ENCODE peak calls at places on chromosome 10, in five cellular contexts. One of them, this sample, is unnamed.

GRCh38 chr10:26441491-26442214 is 3.5 kb downstream of the APBB1IP start:
- DNase-seq in GM23248: peak; percentile 87
- DNase-seq in endodermal cell: no peak
- DNase-seq in neuronal stem cell: no peak
- DNase-seq in CD8-positive, alpha-beta memory T cell: no peak
- DNase-seq in this sample: no peak

GRCh38 chr10:61323757-61324156 is 129.4 kb downstream of the TMEM26 start:
- DNase-seq in GM23248: no peak
- DNase-seq in endodermal cell: no peak
- DNase-seq in CD8-positive, alpha-beta memory T cell: no peak
- DNase-seq in neuronal stem cell: no peak
- DNase-seq in this sample: no peak

GRCh38 chr10:32948451-32948850 is 9.6 kb downstream of the ITGB1 start:
- DNase-seq in CD8-positive, alpha-beta memory T cell: no peak
- DNase-seq in neuronal stem cell: no peak
- DNase-seq in endodermal cell: no peak
- DNase-seq in GM23248: no peak
- DNase-seq in this sample: no peak

GRCh38 chr10:124742418-124743187 is 1.6 kb downstream of the FAM53B start:
- DNase-seq in GM23248: peak; percentile 64
- DNase-seq in neuronal stem cell: no peak
- DNase-seq in CD8-positive, alpha-beta memory T cell: no peak
- DNase-seq in endodermal cell: peak; percentile 76
- DNase-seq in this sample: no peak

GRCh38 chr10:70584941-70585544 is 17.5 kb downstream of the PRF1 start:
- DNase-seq in neuronal stem cell: peak; percentile 44
- DNase-seq in endodermal cell: peak; percentile 88
- DNase-seq in CD8-positive, alpha-beta memory T cell: no peak
- DNase-seq in GM23248: no peak
- DNase-seq in this sample: no peak

GRCh38 chr10:28879875-28880381 is 202.6 kb downstream of the BAMBI start:
- DNase-seq in GM23248: no peak
- DNase-seq in neuronal stem cell: no peak
- DNase-seq in CD8-positive, alpha-beta memory T cell: no peak
- DNase-seq in endodermal cell: no peak
- DNase-seq in this sample: no peak

GRCh38 chr10:7274293-7274692 is 136.5 kb downstream of the SFMBT2 start:
- DNase-seq in CD8-positive, alpha-beta memory T cell: no peak
- DNase-seq in neuronal stem cell: no peak
- DNase-seq in endodermal cell: no peak
- DNase-seq in GM23248: no peak
- DNase-seq in this sample: no peak

GRCh38 chr10:80540136-80540535 is 2.4 kb downstream of the SH2D4B start:
- DNase-seq in endodermal cell: no peak
- DNase-seq in neuronal stem cell: no peak
- DNase-seq in GM23248: no peak
- DNase-seq in CD8-positive, alpha-beta memory T cell: no peak
- DNase-seq in this sample: no peak

GRCh38 chr10:97468162-97468561 is 22.2 kb downstream of the ZDHHC16 start:
- DNase-seq in CD8-positive, alpha-beta memory T cell: no peak
- DNase-seq in endodermal cell: no peak
- DNase-seq in neuronal stem cell: no peak
- DNase-seq in GM23248: no peak
- DNase-seq in this sample: no peak

GRCh38 chr10:6530211-6530840 is 49.8 kb downstream of the PRKCQ start:
- DNase-seq in CD8-positive, alpha-beta memory T cell: peak; percentile 85
- DNase-seq in neuronal stem cell: no peak
- DNase-seq in GM23248: no peak
- DNase-seq in endodermal cell: no peak
- DNase-seq in this sample: no peak

GRCh38 chr10:14200645-14201534 is 129.8 kb downstream of the FRMD4A start:
- DNase-seq in neuronal stem cell: no peak
- DNase-seq in endodermal cell: peak; percentile 94
- DNase-seq in CD8-positive, alpha-beta memory T cell: no peak
- DNase-seq in GM23248: no peak
- DNase-seq in this sample: no peak

GRCh38 chr10:43265799-43266721 is 805 bp downstream of the RASGEF1A start:
- DNase-seq in CD8-positive, alpha-beta memory T cell: no peak
- DNase-seq in neuronal stem cell: no peak
- DNase-seq in GM23248: peak; percentile 11
- DNase-seq in endodermal cell: peak; percentile 85
- DNase-seq in this sample: no peak

GRCh38 chr10:125009580-125010235 is 67.8 kb downstream of the ZRANB1 start:
- DNase-seq in CD8-positive, alpha-beta memory T cell: no peak
- DNase-seq in GM23248: no peak
- DNase-seq in endodermal cell: no peak
- DNase-seq in neuronal stem cell: no peak
- DNase-seq in this sample: no peak

GRCh38 chr10:76396126-76396525 is 964.7 kb downstream of the LRMDA start:
- DNase-seq in neuronal stem cell: no peak
- DNase-seq in CD8-positive, alpha-beta memory T cell: no peak
- DNase-seq in endodermal cell: no peak
- DNase-seq in GM23248: no peak
- DNase-seq in this sample: no peak

GRCh38 chr10:58206251-58206650 is 61.4 kb downstream of the IPMK start:
- DNase-seq in CD8-positive, alpha-beta memory T cell: no peak
- DNase-seq in GM23248: no peak
- DNase-seq in endodermal cell: no peak
- DNase-seq in neuronal stem cell: no peak
- DNase-seq in this sample: no peak

GRCh38 chr10:77531441-77532001 is 106.1 kb downstream of the KCNMA1 start:
- DNase-seq in CD8-positive, alpha-beta memory T cell: no peak
- DNase-seq in GM23248: peak; percentile 96
- DNase-seq in endodermal cell: no peak
- DNase-seq in neuronal stem cell: no peak
- DNase-seq in this sample: peak; percentile 36

GRCh38 chr10:5858811-5859210 is 30.9 kb downstream of the ANKRD16 start:
- DNase-seq in CD8-positive, alpha-beta memory T cell: no peak
- DNase-seq in neuronal stem cell: no peak
- DNase-seq in GM23248: no peak
- DNase-seq in endodermal cell: peak; percentile 28
- DNase-seq in this sample: no peak

GRCh38 chr10:30534465-30535144 is 94.9 kb downstream of the LYZL2 start:
- DNase-seq in endodermal cell: peak; percentile 90
- DNase-seq in neuronal stem cell: peak; percentile 69
- DNase-seq in GM23248: peak; percentile 80
- DNase-seq in CD8-positive, alpha-beta memory T cell: peak; percentile 69
- DNase-seq in this sample: no peak

GRCh38 chr10:132452651-132453469 is 55.9 kb downstream of the PWWP2B start:
- DNase-seq in CD8-positive, alpha-beta memory T cell: peak; percentile 91
- DNase-seq in endodermal cell: peak; percentile 92
- DNase-seq in GM23248: peak; percentile 84
- DNase-seq in neuronal stem cell: peak; percentile 68
- DNase-seq in this sample: no peak

GRCh38 chr10:132450825-132451505 is 54.0 kb downstream of the PWWP2B start:
- DNase-seq in GM23248: no peak
- DNase-seq in CD8-positive, alpha-beta memory T cell: no peak
- DNase-seq in endodermal cell: peak; percentile 65
- DNase-seq in neuronal stem cell: no peak
- DNase-seq in this sample: no peak

GRCh38 chr10:132451506-132452215 is 54.7 kb downstream of the PWWP2B start:
- DNase-seq in endodermal cell: peak; percentile 67
- DNase-seq in neuronal stem cell: no peak
- DNase-seq in GM23248: no peak
- DNase-seq in CD8-positive, alpha-beta memory T cell: no peak
- DNase-seq in this sample: no peak

GRCh38 chr10:132453470-132453861 is 56.5 kb downstream of the PWWP2B start:
- DNase-seq in CD8-positive, alpha-beta memory T cell: no peak
- DNase-seq in endodermal cell: no peak
- DNase-seq in GM23248: no peak
- DNase-seq in neuronal stem cell: no peak
- DNase-seq in this sample: no peak

GRCh38 chr10:132452216-132452650 is 55.2 kb downstream of the PWWP2B start:
- DNase-seq in endodermal cell: peak; percentile 65
- DNase-seq in GM23248: no peak
- DNase-seq in CD8-positive, alpha-beta memory T cell: peak; percentile 48
- DNase-seq in neuronal stem cell: no peak
- DNase-seq in this sample: no peak
- H3K27ac ChIP-seq in endodermal cell: no peak overlapping the region
- H3K27ac ChIP-seq in GM23248: no peak overlapping the region
- H3K27ac ChIP-seq in CD8-positive, alpha-beta memory T cell: no peak overlapping the region
- H3K27ac ChIP-seq in neuronal stem cell: no peak overlapping the region
- H3K27ac ChIP-seq in this sample: no peak overlapping the region

DNA sequence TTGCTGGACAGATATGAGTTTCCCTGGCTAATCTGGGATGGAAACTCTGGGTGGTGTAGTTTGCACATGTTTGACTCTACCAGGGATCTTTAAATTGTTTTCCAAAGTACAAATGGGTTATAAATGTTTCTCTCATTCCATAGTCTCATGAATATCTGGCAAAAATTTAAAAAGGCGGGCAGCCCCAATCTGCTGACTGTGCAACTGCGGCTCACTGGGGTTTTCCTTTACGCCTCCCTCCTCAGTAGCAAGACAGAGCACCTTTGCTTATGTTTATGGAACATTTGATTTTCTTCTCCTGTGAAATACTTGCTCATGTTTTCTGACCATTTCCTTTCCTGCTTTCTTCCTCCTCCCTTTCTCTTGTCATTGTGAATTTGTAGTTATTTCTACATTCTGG is 105.0 kb downstream of the ADAM12 start:
- DNase-seq in CD8-positive, alpha-beta memory T cell: no peak
- DNase-seq in neuronal stem cell: no peak
- DNase-seq in GM23248: no peak
- DNase-seq in endodermal cell: no peak
- DNase-seq in this sample: no peak
- H3K27ac ChIP-seq in CD8-positive, alpha-beta memory T cell: no peak overlapping the region
- H3K27ac ChIP-seq in neuronal stem cell: no peak overlapping the region
- H3K27ac ChIP-seq in GM23248: no peak overlapping the region
- H3K27ac ChIP-seq in endodermal cell: no peak overlapping the region
- H3K27ac ChIP-seq in this sample: no peak overlapping the region

DNA sequence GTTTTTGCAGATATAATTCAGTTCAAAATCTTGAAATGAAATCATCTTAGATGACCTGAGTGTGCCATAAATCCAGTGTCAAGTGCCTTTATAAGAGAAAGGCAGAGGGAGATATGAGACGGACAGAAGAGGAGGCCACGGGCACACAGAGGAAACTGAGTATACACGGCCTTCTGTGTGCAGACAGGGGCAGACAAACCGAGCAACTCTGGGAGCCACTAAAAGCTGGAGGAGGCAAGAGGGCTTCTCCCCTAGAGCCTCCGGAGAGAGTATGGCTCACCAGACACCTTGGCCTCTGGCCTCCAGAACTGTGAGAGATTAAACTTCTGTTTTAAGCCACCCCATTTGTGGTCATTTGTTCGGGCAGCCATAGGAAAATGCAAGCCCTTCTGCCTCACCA is 12.6 kb downstream of the TSPAN15 start:
- DNase-seq in CD8-positive, alpha-beta memory T cell: no peak
- DNase-seq in neuronal stem cell: no peak
- DNase-seq in endodermal cell: no peak
- DNase-seq in GM23248: no peak
- DNase-seq in this sample: no peak
- H3K27ac ChIP-seq in CD8-positive, alpha-beta memory T cell: no peak overlapping the region
- H3K27ac ChIP-seq in neuronal stem cell: no peak overlapping the region
- H3K27ac ChIP-seq in endodermal cell: no peak overlapping the region
- H3K27ac ChIP-seq in GM23248: no peak overlapping the region
- H3K27ac ChIP-seq in this sample: no peak overlapping the region

DNA sequence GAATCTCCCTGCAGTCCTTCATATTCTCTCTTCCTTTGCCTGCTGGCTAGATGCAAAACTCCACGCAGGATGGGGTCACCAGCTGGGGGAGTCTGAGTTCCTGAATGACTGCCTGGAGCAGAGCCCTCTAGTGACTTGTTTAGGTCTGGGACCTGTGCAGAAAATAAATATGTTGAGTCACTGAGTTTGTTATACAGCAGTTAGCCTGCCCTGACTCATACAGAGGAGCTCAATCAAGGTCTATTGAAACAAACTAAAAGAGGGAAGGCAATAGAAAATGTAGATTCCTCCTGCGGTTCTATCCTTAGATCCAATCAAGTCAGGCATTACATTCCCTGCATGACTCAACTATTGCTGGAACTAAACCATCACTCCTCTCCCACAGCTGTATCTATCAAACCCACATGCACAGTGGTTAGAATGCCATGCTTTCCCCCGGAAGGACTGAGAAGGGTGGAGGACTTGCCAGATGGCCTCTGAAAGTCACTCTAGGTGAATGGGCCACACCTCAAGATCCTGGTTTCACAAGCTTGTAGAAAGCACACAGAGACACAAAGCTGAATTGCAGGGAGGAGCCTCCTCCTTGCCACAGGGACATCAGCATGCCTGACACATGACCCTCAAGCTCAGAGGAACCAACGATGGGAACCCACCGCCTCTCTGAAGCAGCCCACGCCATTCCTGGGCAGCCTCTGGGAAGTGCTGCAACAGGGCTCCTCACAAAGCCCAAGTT is 73.9 kb downstream of the SH3PXD2A start:
- DNase-seq in neuronal stem cell: no peak
- DNase-seq in CD8-positive, alpha-beta memory T cell: no peak
- DNase-seq in endodermal cell: no peak
- DNase-seq in GM23248: peak; percentile 97
- DNase-seq in this sample: peak; percentile 92
- H3K27ac ChIP-seq in neuronal stem cell: no peak overlapping the region
- H3K27ac ChIP-seq in CD8-positive, alpha-beta memory T cell: no peak overlapping the region
- H3K27ac ChIP-seq in endodermal cell: no peak overlapping the region
- H3K27ac ChIP-seq in GM23248: peak overlapping the region; percentile 74
- H3K27ac ChIP-seq in this sample: peak overlapping the region; percentile 96

GRCh38 chr10:114658175-114658574 is at the start of gene ABLIM1:
- DNase-seq in GM23248: no peak
- DNase-seq in CD8-positive, alpha-beta memory T cell: no peak
- DNase-seq in neuronal stem cell: no peak
- DNase-seq in endodermal cell: no peak
- DNase-seq in this sample: no peak

GRCh38 chr10:114652402-114653368 is 5.4 kb downstream of the ABLIM1 start:
- DNase-seq in CD8-positive, alpha-beta memory T cell: no peak
- DNase-seq in neuronal stem cell: no peak
- DNase-seq in GM23248: no peak
- DNase-seq in endodermal cell: no peak
- DNase-seq in this sample: no peak

GRCh38 chr10:114654829-114655575 is 3.1 kb downstream of the ABLIM1 start:
- DNase-seq in CD8-positive, alpha-beta memory T cell: no peak
- DNase-seq in endodermal cell: no peak
- DNase-seq in GM23248: no peak
- DNase-seq in neuronal stem cell: no peak
- DNase-seq in this sample: no peak

GRCh38 chr10:114653926-114654325 is 4.1 kb downstream of the ABLIM1 start:
- DNase-seq in neuronal stem cell: no peak
- DNase-seq in CD8-positive, alpha-beta memory T cell: no peak
- DNase-seq in GM23248: no peak
- DNase-seq in endodermal cell: no peak
- DNase-seq in this sample: no peak

DNA sequence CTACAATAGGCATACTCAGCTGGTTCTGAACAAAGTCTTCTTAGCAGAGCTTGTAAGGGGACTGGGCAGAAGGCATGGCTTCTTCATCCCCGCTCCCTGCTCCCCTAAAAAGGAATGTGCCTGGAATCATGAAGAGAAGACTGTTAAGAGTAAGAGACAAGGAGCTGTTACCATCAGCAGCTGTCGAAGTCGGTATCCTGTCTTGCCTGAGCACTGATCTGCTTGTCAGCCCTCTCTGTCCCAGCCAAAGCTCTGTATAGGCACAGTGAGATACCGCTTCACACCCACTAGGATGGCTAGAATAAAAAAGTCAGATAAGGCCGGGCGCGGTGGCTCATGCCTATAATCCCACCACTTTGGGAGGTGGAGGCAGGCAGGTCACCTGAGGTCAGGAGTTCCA is 2.4 kb downstream of the ABLIM1 start:
- DNase-seq in endodermal cell: no peak
- DNase-seq in CD8-positive, alpha-beta memory T cell: no peak
- DNase-seq in neuronal stem cell: no peak
- DNase-seq in GM23248: no peak
- DNase-seq in this sample: no peak
- H3K27ac ChIP-seq in endodermal cell: no peak overlapping the region
- H3K27ac ChIP-seq in CD8-positive, alpha-beta memory T cell: no peak overlapping the region
- H3K27ac ChIP-seq in neuronal stem cell: no peak overlapping the region
- H3K27ac ChIP-seq in GM23248: no peak overlapping the region
- H3K27ac ChIP-seq in this sample: no peak overlapping the region

GRCh38 chr10:3122486-3123205 is 49.9 kb downstream of the PITRM1 start:
- DNase-seq in GM23248: peak; percentile 75
- DNase-seq in endodermal cell: no peak
- DNase-seq in CD8-positive, alpha-beta memory T cell: no peak
- DNase-seq in neuronal stem cell: no peak
- DNase-seq in this sample: no peak
- H3K27ac ChIP-seq in GM23248: no peak overlapping the region
- H3K27ac ChIP-seq in endodermal cell: no peak overlapping the region
- H3K27ac ChIP-seq in CD8-positive, alpha-beta memory T cell: no peak overlapping the region
- H3K27ac ChIP-seq in neuronal stem cell: no peak overlapping the region
- H3K27ac ChIP-seq in this sample: no peak overlapping the region